ENCODE peak calls at places on chromosomes 12 and 14, in six cellular contexts. D is CD8-positive, alpha-beta T cell; O is GM23338; L is tibial artery; Y is transverse colon; P is fibroblast of lung. W is an unnamed sample.

GRCh38 chr14:49950275-49951250 is 57.7 kb downstream of the ARF6 start:
- DNase-seq in L (no peak), D (no peak), O (no peak), P (no peak), Y (peak), W (peak)

GRCh38 chr14:51160871-51161270 is 66.0 kb upstream of the TRIM9 start:
- DNase-seq in P (no peak), L (no peak), Y (no peak), D (no peak), O (no peak), W (no peak)

GRCh38 chr12:43306066-43306465 is 245.9 kb downstream of the ADAMTS20 start:
- DNase-seq in P (peak), Y (no peak), O (no peak), L (no peak), D (no peak), W (peak)

GRCh38 chr12:69540606-69541386 is 44.5 kb upstream of the CCT2 start:
- DNase-seq in Y (no peak), O (no peak), D (no peak), P (peak), L (no peak), W (no peak)

GRCh38 chr14:59427653-59428578 is 37.3 kb downstream of the GPR135 start:
- DNase-seq in L (peak), P (peak), Y (no peak), O (no peak), D (no peak), W (no peak)

GRCh38 chr12:116324684-116325664 is 47.5 kb upstream of the MED13L start:
- DNase-seq in Y (no peak), D (no peak), L (no peak), P (no peak), O (no peak), W (no peak)

GRCh38 chr12:42482086-42482819 is 107.3 kb downstream of the PRICKLE1 start:
- DNase-seq in L (no peak), O (no peak), Y (no peak), D (no peak), P (peak), W (no peak)

GRCh38 chr12:43711348-43711747 is 47.2 kb downstream of the PUS7L start:
- DNase-seq in Y (no peak), P (no peak), O (no peak), L (no peak), D (no peak), W (no peak)

GRCh38 chr14:75519826-75520692 is 2.2 kb upstream of the BATF start:
- DNase-seq in Y (no peak), L (no peak), P (peak), O (no peak), D (no peak), W (no peak)

GRCh38 chr12:52832960-52833905 is 878 bp downstream of the KRT79 start:
- DNase-seq in O (no peak), D (no peak), P (no peak), Y (peak), L (no peak), W (no peak)

GRCh38 chr12:57452937-57453509 is 2.1 kb upstream of the INHBE start:
- DNase-seq in D (peak), O (peak), L (peak), Y (peak), P (peak), W (peak)

GRCh38 chr12:17079251-17079909 is 473.4 kb upstream of the LMO3 start:
- DNase-seq in Y (no peak), O (peak), L (no peak), D (no peak), P (no peak), W (no peak)

GRCh38 chr14:30270200-30271161 is 288.5 kb upstream of the G2E3 start:
- DNase-seq in O (peak), P (peak), L (peak), Y (peak), D (peak), W (peak)

GRCh38 chr12:125533434-125534029 is 468.3 kb downstream of the AACS start:
- DNase-seq in Y (peak), O (peak), D (no peak), P (no peak), L (no peak), W (peak)
- TF ChIP-seq CTCF in Y (peak), O (peak), D (no peak), P (no peak), L (no peak), W (peak)

DNA sequence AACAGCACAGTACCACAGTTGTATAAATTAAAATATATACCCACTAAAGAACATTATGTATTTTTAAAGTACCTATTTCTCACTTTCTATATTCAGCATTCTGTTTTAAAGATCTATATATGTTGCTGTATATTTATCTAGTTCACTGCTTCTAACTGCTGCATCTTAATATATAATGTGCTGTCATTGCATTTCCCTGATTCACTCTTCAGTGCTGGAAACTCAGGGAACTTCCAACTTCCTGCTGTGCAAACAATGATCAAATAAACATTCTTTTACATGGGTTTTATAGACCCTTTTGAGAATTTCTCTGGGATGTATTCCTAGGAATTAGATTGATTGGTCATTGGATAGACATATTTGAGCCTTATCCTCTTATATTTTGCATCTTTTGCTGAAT is 379.1 kb downstream of the APAF1 start:
- DNase-seq in Y (no peak), O (no peak), P (no peak), D (no peak), L (no peak), W (no peak)
- H3K27ac ChIP-seq in Y (no peak), O (no peak), P (no peak), D (no peak), L (no peak), W (no peak)

GRCh38 chr14:55065411-55065810 is 14.0 kb downstream of the MAPK1IP1L start:
- DNase-seq in D (no peak), L (no peak), Y (no peak), O (no peak), P (no peak), W (no peak)
- TF ChIP-seq CTCF in D (no peak), L (no peak), Y (no peak), O (no peak), P (no peak), W (no peak)

GRCh38 chr12:105205322-105206048 is 30.5 kb downstream of the APPL2 start:
- DNase-seq in D (no peak), O (no peak), Y (peak), L (no peak), P (no peak), W (no peak)
- H3K27ac ChIP-seq in D (no peak), O (no peak), Y (peak), L (no peak), P (peak), W (no peak)

DNA sequence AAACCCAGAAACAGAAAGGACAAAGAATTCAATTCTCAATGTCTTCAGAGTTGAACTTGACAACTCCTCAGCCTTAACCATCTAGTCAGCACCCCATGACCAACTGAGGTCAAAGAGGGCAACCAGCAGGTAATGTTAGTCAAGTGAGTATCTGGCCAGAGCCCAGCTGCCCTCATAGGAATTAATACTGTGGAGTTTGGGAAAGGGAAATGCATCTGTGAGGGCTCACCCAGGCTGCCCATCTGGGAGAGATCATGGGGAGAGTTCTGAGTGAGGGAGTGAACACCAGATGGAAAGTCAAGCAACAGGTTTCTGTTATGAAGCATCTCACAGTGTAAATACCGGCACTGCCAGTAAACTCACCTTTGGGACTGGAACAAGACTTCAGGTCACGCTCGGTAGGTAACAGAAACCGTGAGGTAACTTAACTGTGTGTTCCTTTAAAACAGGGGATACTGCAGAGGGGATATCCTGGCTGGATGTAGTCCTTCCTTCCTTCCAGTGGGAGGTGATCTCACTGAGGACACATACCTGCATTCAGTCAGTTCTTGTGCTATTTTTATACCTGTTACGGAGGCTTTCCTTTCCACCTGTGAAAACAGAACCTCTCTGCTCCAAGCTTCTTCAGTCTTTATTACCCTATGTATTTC is 94.4 kb downstream of the DAD1 start:
- DNase-seq in P (no peak), D (no peak), O (peak), Y (no peak), L (no peak), W (no peak)
- TF ChIP-seq CTCF in P (no peak), D (no peak), O (peak), Y (no peak), L (no peak), W (no peak)

GRCh38 chr12:27807063-27807703 is 27.1 kb upstream of the MANSC4 start:
- DNase-seq in L (no peak), Y (no peak), P (no peak), O (peak), D (peak), W (no peak)
- H3K27ac ChIP-seq in L (no peak), Y (no peak), P (no peak), O (no peak), D (peak), W (no peak)

DNA sequence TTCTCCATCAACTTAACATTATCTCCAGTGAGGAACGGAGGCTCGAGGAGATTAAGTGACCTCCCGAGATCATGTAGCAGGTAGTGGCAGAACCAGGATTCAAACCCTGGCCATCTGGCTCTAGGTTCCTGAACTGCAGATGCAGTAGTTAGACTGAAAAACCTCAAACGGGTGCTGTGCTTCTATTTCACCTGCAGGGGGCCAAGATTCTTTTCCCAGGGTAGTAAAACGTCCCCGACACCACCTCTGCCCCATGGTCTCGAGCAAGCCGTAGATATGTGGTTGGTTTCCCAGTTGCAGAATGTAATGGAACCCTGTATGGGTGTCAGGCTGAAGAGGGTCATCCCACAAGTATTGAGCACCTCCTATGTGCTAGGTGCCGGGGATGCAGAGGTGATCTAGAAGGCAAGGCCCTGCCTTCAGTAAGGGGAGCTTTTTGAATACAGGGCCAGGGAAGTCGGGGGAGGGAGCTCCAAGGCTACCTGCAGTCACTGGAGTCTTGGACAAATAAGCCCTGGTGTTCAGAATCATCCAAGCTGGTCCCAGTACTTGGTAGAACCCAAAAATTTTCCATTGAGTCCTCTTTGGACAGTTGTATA is 197.1 kb downstream of the CHST11 start:
- DNase-seq in P (no peak), Y (no peak), L (no peak), D (no peak), O (peak), W (no peak)
- TF ChIP-seq CTCF in P (peak), Y (peak), L (no peak), D (peak), O (peak), W (no peak)

W was measured in RWPE1.